ENCODE peak calls at places on chromosomes 2 and 18, in four cellular contexts. L, J, X and B are unnamed samples.

GRCh38 chr2:100278986-100279385 is 43.3 kb downstream of the LONRF2 start:
- DNase-seq in L (no peak), J (no peak), X (no peak), B (no peak)

GRCh38 chr18:30828700-30829099 is 213.8 kb downstream of the DSC3 start:
- DNase-seq in L (no peak), J (no peak), X (no peak), B (no peak)

GRCh38 chr2:85213893-85214512 is 80.8 kb downstream of the TCF7L1 start:
- DNase-seq in L (no peak), J (no peak), X (no peak), B (no peak)

GRCh38 chr2:95314964-95315611 is 17.9 kb downstream of the KCNIP3 start:
- DNase-seq in L (no peak), J (no peak), X (peak), B (no peak)

GRCh38 chr2:76763276-76763675 is 758.9 kb downstream of the LRRTM4 start:
- DNase-seq in L (no peak), J (no peak), X (no peak), B (no peak)

GRCh38 chr18:2223859-2224258 is 347.4 kb downstream of the METTL4 start:
- DNase-seq in L (no peak), J (no peak), X (peak), B (no peak)

GRCh38 chr18:12278765-12279682 is 24.9 kb downstream of the CIDEA start:
- DNase-seq in L (no peak), J (no peak), X (no peak), B (no peak)

GRCh38 chr2:188869560-188869959 is 104.6 kb upstream of the COL3A1 start:
- DNase-seq in L (no peak), J (no peak), X (no peak), B (no peak)

GRCh38 chr2:127100261-127101047 is 6.5 kb downstream of the BIN1 start:
- DNase-seq in L (no peak), J (no peak), X (no peak), B (no peak)